ENCODE peak calls at places on chromosomes 11 and 22, in four cellular contexts. W, O, K and M are unnamed samples.

GRCh38 chr11:15988693-15989231 is 367.6 kb downstream of the SOX6 start:
- DNase-seq in W (no peak), O (no peak), K (no peak), M (no peak)

GRCh38 chr11:2317354-2318050 is 15.7 kb downstream of the TSPAN32 start:
- DNase-seq in W (no peak), O (no peak), K (no peak), M (no peak)

GRCh38 chr11:2104524-2105440 is 34.4 kb downstream of the IGF2 start:
- DNase-seq in W (no peak), O (no peak), K (no peak), M (no peak)

GRCh38 chr11:2821891-2822290 is 63.7 kb downstream of the CDKN1C start:
- DNase-seq in W (no peak), O (no peak), K (no peak), M (no peak)

GRCh38 chr11:32316232-32316631 is 119.1 kb downstream of the WT1 start:
- DNase-seq in W (no peak), O (no peak), K (no peak), M (no peak)

GRCh38 chr11:129530154-129530895 is 154.7 kb downstream of the BARX2 start:
- DNase-seq in W (no peak), O (no peak), K (no peak), M (no peak)

GRCh38 chr11:118679483-118679882 is at the start of gene TREH:
- DNase-seq in W (no peak), O (no peak), K (no peak), M (no peak)

GRCh38 chr22:47154621-47155081 is 392.2 kb downstream of the TBC1D22A start:
- DNase-seq in W (no peak), O (no peak), K (no peak), M (no peak)

GRCh38 chr22:21075516-21076138 is 29.9 kb downstream of the LRRC74B start:
- DNase-seq in W (no peak), O (no peak), K (no peak), M (no peak)

GRCh38 chr11:11416502-11416901 is 63.5 kb upstream of the CSNK2A3 start:
- DNase-seq in W (no peak), O (peak; percentile 96), K (no peak), M (no peak)

GRCh38 chr11:61149624-61150615 is 11.3 kb downstream of the VPS37C start:
- DNase-seq in W (peak; percentile 51), O (no peak), K (no peak), M (no peak)

GRCh38 chr11:133164986-133165385 is 367.3 kb downstream of the OPCML start:
- DNase-seq in W (no peak), O (no peak), K (no peak), M (no peak)

GRCh38 chr11:92941676-92942571 is 27.5 kb upstream of the MTNR1B start:
- DNase-seq in W (peak; percentile 45), O (peak; percentile 28), K (no peak), M (peak; percentile 30)

GRCh38 chr11:18706330-18707243 is 8.0 kb downstream of the TMEM86A start:
- DNase-seq in W (no peak), O (no peak), K (no peak), M (no peak)

GRCh38 chr22:24969588-24970301 is 17.2 kb downstream of the KIAA1671 start:
- DNase-seq in W (no peak), O (no peak), K (no peak), M (no peak)

GRCh38 chr11:75445315-75445953 is 12.4 kb upstream of the KLHL35 start:
- DNase-seq in W (peak; percentile 84), O (peak; percentile 52), K (peak; percentile 19), M (peak; percentile 76)

GRCh38 chr11:62459080-62459479 is 40.2 kb downstream of the SCGB1A1 start:
- DNase-seq in W (no peak), O (no peak), K (no peak), M (no peak)

GRCh38 chr22:28185130-28185529 is 266.1 kb upstream of the PITPNB start:
- DNase-seq in W (no peak), O (no peak), K (no peak), M (no peak)

GRCh38 chr11:120985718-120986569 is 38.0 kb upstream of the TBCEL start:
- DNase-seq in W (peak; percentile 33), O (peak; percentile 27), K (no peak), M (peak; percentile 45)

GRCh38 chr11:12075291-12075690 is 35.1 kb upstream of the MICAL2 start:
- DNase-seq in W (no peak), O (no peak), K (no peak), M (no peak)

GRCh38 chr11:87628161-87628560 is 547.1 kb downstream of the RAB38 start:
- DNase-seq in W (no peak), O (no peak), K (no peak), M (no peak)

GRCh38 chr11:89516496-89516895 is 25.3 kb upstream of the NOX4 start:
- DNase-seq in W (no peak), O (no peak), K (no peak), M (no peak)

GRCh38 chr11:48073031-48073861 is 92.9 kb downstream of the PTPRJ start:
- DNase-seq in W (no peak), O (no peak), K (no peak), M (no peak)

GRCh38 chr11:1157341-1157644 is 460 bp upstream of the MUC5AC start:
- DNase-seq in W (no peak), O (no peak), K (no peak), M (no peak)

GRCh38 chr11:115712296-115712695 is 208.1 kb upstream of the CADM1 start:
- DNase-seq in W (no peak), O (no peak), K (no peak), M (no peak)

GRCh38 chr11:115717215-115717584 is 213.0 kb upstream of the CADM1 start:
- DNase-seq in W (no peak), O (no peak), K (no peak), M (no peak)

GRCh38 chr11:115716577-115717214 is 212.5 kb upstream of the CADM1 start:
- DNase-seq in W (no peak), O (peak; percentile 65), K (no peak), M (no peak)

GRCh38 chr11:115716080-115716479 is 211.9 kb upstream of the CADM1 start:
- DNase-seq in W (no peak), O (no peak), K (no peak), M (no peak)

GRCh38 chr11:115715371-115715770 is 211.2 kb upstream of the CADM1 start:
- DNase-seq in W (no peak), O (no peak), K (no peak), M (no peak)
- TF ChIP-seq SPI1 in W (no peak), O (no peak), K (no peak), M (no peak)

GRCh38 chr22:36125994-36126531 is 34.5 kb downstream of the APOL3 start:
- DNase-seq in W (no peak), O (no peak), K (no peak), M (no peak)
- TF ChIP-seq SPI1 in W (no peak), O (no peak), K (no peak), M (no peak)

GRCh38 chr11:74179234-74180126 is 8.4 kb downstream of the PPME1 start:
- DNase-seq in W (no peak), O (no peak), K (no peak), M (no peak)
- TF ChIP-seq SPI1 in W (no peak), O (no peak), K (no peak), M (no peak)

GRCh38 chr22:44930016-44930710 is 79.6 kb downstream of the PHF21B start:
- DNase-seq in W (no peak), O (no peak), K (no peak), M (no peak)

GRCh38 chr22:44931766-44932165 is 78.0 kb downstream of the PHF21B start:
- DNase-seq in W (no peak), O (no peak), K (no peak), M (no peak)

GRCh38 chr22:44931077-44931540 is 78.7 kb downstream of the PHF21B start:
- DNase-seq in W (no peak), O (no peak), K (no peak), M (no peak)

GRCh38 chr22:44929348-44930015 is 80.3 kb downstream of the PHF21B start:
- DNase-seq in W (no peak), O (no peak), K (no peak), M (no peak)

GRCh38 chr22:44930711-44931035 is 79.1 kb downstream of the PHF21B start:
- DNase-seq in W (no peak), O (no peak), K (no peak), M (no peak)
- TF ChIP-seq SPI1 in W (no peak), O (no peak), K (no peak), M (no peak)

DNA sequence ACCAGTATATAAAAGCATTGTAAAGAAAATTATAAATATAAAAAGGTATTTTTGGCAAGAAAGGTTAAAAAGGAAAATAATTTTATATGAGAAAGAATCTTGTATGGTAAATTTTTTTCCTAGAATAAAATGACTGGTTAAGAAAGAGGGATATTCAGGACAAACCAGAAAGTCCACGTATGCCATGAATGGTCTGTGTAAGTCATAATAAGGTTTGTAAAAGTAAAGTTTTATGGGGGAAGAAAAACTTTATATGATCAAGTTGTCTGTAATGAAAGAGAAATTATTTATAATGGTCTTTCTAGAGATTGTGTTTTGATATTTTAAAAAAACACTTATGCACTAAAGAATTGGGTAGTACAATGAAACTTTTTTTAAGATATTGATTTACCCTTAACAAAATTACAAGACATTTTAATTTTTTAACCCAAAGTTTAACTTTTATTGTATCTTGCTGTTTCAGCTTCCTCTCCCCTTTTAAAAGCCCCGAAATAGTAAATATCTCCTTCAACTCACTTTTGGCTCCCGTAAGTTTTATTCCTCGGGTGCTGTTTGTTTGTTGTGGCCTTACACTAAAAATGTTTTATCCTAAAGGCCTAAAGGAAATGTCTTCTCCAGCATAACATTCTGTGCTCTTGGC is 47.7 kb downstream of the AMOTL1 start:
- DNase-seq in W (no peak), O (no peak), K (no peak), M (no peak)
- TF ChIP-seq SPI1 in W (no peak), O (no peak), K (no peak), M (no peak)

DNA sequence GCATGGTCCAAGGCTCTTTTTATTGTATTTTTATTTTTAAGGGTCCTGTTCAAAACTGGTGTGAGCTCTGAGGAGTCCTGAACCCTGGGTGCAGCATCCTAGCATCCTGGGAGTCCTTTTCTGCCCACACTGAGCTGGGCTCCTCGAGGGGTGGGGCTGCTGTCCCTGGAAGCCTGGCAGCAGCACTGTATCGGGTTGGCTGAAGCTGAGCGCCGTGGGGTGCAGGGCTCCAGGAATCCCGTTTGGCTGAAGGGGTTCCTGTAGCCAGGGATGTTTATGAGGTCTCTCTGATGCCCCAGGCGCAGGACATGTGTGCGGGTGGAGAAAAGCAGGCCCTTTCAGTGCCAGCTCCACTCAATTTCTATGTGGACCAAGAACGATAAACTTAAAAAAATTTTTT is 95.4 kb downstream of the MPPED1 start:
- DNase-seq in W (no peak), O (no peak), K (no peak), M (no peak)
- TF ChIP-seq SPI1 in W (no peak), O (no peak), K (no peak), M (no peak)